ENCODE peak calls at places on chromosome X, in seven cellular contexts. F is hippocampal formation; M is stimulated activated CD8-positive, alpha-beta memory T cell treated with anti-CD3 and anti-CD28 coated beads, Interleukin-4, amount 100 ng/mL, for 4 hours; O is astrocyte; T is ovary; C is Right ventricle myocardium inferior; X is dorsolateral prefrontal cortex. A is an unnamed sample.

GRCh38 chrX:131746491-131746968 is 202.7 kb downstream of the OR13H1 start:
- DNase-seq in F (no peak), M (peak), O (peak), T (peak), C (no peak), X (peak), A (no peak)

GRCh38 chrX:74104356-74105065 is 199.5 kb upstream of the ZCCHC13 start:
- DNase-seq in F (no peak), M (no peak), O (no peak), T (no peak), C (no peak), X (no peak), A (no peak)

GRCh38 chrX:96985046-96985445 is 101.3 kb downstream of the RPA4 start:
- DNase-seq in F (no peak), M (no peak), O (no peak), T (no peak), C (no peak), X (no peak), A (no peak)

GRCh38 chrX:47815901-47816845 is 20.5 kb upstream of the ZNF81 start:
- DNase-seq in F (no peak), M (no peak), O (no peak), T (no peak), C (no peak), X (no peak), A (no peak)

GRCh38 chrX:25156323-25156722 is 140.6 kb upstream of the ARX start:
- DNase-seq in F (no peak), M (no peak), O (peak), T (no peak), C (no peak), X (no peak), A (no peak)

GRCh38 chrX:150205011-150205410 is 158.1 kb upstream of the MAMLD1 start:
- DNase-seq in F (no peak), M (no peak), O (no peak), T (no peak), C (no peak), X (no peak), A (no peak)

GRCh38 chrX:72041901-72042859 is 89.5 kb downstream of the RTL5 start:
- DNase-seq in F (no peak), M (no peak), O (peak), T (peak), C (no peak), X (no peak), A (no peak)

GRCh38 chrX:129495941-129496340 is 27.3 kb downstream of the SMARCA1 start:
- DNase-seq in F (no peak), M (no peak), O (peak), T (no peak), C (no peak), X (no peak), A (no peak)

GRCh38 chrX:9180623-9181022 is 146.7 kb upstream of the FAM9B start:
- DNase-seq in F (no peak), M (no peak), O (no peak), T (no peak), C (no peak), X (no peak), A (no peak)

GRCh38 chrX:12999422-12999821 is 24.5 kb downstream of the TMSB4X start:
- DNase-seq in F (no peak), M (no peak), O (no peak), T (no peak), C (no peak), X (no peak), A (no peak)

GRCh38 chrX:149871940-149872339 is 9.0 kb upstream of the MAGEA8 start:
- DNase-seq in F (no peak), M (peak), O (peak), T (no peak), C (no peak), X (no peak), A (no peak)

GRCh38 chrX:445727-446126 is 59.0 kb upstream of the PPP2R3B start:
- DNase-seq in F (no peak), M (no peak), O (no peak), T (no peak), C (no peak), X (no peak), A (no peak)

GRCh38 chrX:139112432-139112831 is 400.9 kb upstream of the FGF13 start:
- DNase-seq in F (no peak), M (no peak), O (peak), T (no peak), C (no peak), X (no peak), A (no peak)

GRCh38 chrX:68710870-68711576 is 63.6 kb downstream of the STARD8 start:
- DNase-seq in F (no peak), M (no peak), O (peak), T (peak), C (no peak), X (no peak), A (no peak)

GRCh38 chrX:111519215-111519614 is 7.8 kb downstream of the SERTM2 start:
- DNase-seq in F (no peak), M (no peak), O (peak), T (no peak), C (no peak), X (no peak), A (no peak)

GRCh38 chrX:105126201-105126600 is 94.3 kb downstream of the TEX13A start:
- DNase-seq in F (no peak), M (no peak), O (no peak), T (no peak), C (no peak), X (no peak), A (no peak)

GRCh38 chrX:38304010-38304409 is 23.3 kb downstream of the RPGR start:
- DNase-seq in F (no peak), M (no peak), O (no peak), T (no peak), C (no peak), X (no peak), A (no peak)

GRCh38 chrX:45778621-45779020 is 577.9 kb upstream of the DIPK2B start:
- DNase-seq in F (no peak), M (no peak), O (no peak), T (no peak), C (no peak), X (no peak), A (no peak)

GRCh38 chrX:11759461-11760311 is 1.6 kb downstream of the MSL3 start:
- DNase-seq in F (peak), M (peak), O (peak), T (peak), C (peak), X (peak), A (peak)

GRCh38 chrX:49237060-49237459 is 1.8 kb downstream of the CCDC22 start:
- DNase-seq in F (peak), M (no peak), O (no peak), T (no peak), C (peak), X (no peak), A (no peak)

GRCh38 chrX:3514996-3515395 is 168.5 kb upstream of the MXRA5 start:
- DNase-seq in F (no peak), M (no peak), O (peak), T (no peak), C (no peak), X (no peak), A (no peak)

A was measured in left ventricle myocardium superior.